ENCODE peak calls at places on chromosome 18, in six cellular contexts. Y, R, S, A, T and N are unnamed samples.

GRCh38 chr18:12032786-12033642 is 51.7 kb downstream of the IMPA2 start:
- DNase-seq in S (no peak), T (no peak), A (no peak), Y (peak; percentile 68), R (no peak), N (no peak)

GRCh38 chr18:76943542-76944339 is 121.4 kb downstream of the ZNF236 start:
- DNase-seq in R (no peak), T (no peak), Y (peak; percentile 85), S (no peak), A (peak; percentile 58), N (peak; percentile 12)

GRCh38 chr18:60112369-60112768 is 212.6 kb downstream of the PMAIP1 start:
- DNase-seq in Y (no peak), A (no peak), R (no peak), T (no peak), S (no peak), N (no peak)

GRCh38 chr18:22921762-22922161 is 11.4 kb upstream of the RBBP8 start:
- DNase-seq in R (no peak), Y (no peak), A (no peak), T (no peak), S (no peak), N (no peak)

GRCh38 chr18:56511996-56512395 is 126.4 kb downstream of the TXNL1 start:
- DNase-seq in Y (no peak), R (no peak), T (no peak), A (no peak), S (no peak), N (no peak)

GRCh38 chr18:830315-830901 is 18.4 kb upstream of the YES1 start:
- DNase-seq in S (peak; percentile 11), T (peak; percentile 92), R (no peak), Y (peak; percentile 67), A (no peak), N (peak; percentile 69)

GRCh38 chr18:63515279-63515678 is 26.9 kb upstream of the SERPINB12 start:
- DNase-seq in S (no peak), Y (no peak), A (no peak), R (no peak), T (no peak), N (peak; percentile 6)

GRCh38 chr18:79393626-79394401 is 1.9 kb upstream of the NFATC1 start:
- DNase-seq in T (peak; percentile 71), R (peak; percentile 98), S (peak; percentile 70), A (peak; percentile 65), Y (peak; percentile 74), N (peak; percentile 39)

GRCh38 chr18:54740146-54740844 is 88.0 kb upstream of the RAB27B start:
- DNase-seq in Y (peak; percentile 82), A (no peak), T (no peak), R (no peak), S (no peak), N (no peak)

GRCh38 chr18:34807106-34807796 is 97.2 kb downstream of the DTNA start:
- DNase-seq in R (no peak), T (no peak), A (no peak), S (no peak), Y (no peak), N (no peak)

GRCh38 chr18:944440-944839 is 39.8 kb downstream of the ADCYAP1 start:
- DNase-seq in R (no peak), T (no peak), S (no peak), A (no peak), Y (peak; percentile 3), N (no peak)

GRCh38 chr18:78833833-78834232 is 145.8 kb upstream of the SALL3 start:
- DNase-seq in R (no peak), A (no peak), Y (no peak), S (no peak), T (no peak), N (no peak)

GRCh38 chr18:12342661-12343060 is 34.4 kb downstream of the AFG3L2 start:
- DNase-seq in Y (no peak), A (no peak), R (no peak), T (no peak), S (no peak), N (no peak)

GRCh38 chr18:79945118-79946042 is 6.1 kb downstream of the SLC66A2 start:
- DNase-seq in T (no peak), Y (no peak), A (peak; percentile 53), R (peak; percentile 59), S (no peak), N (no peak)

GRCh38 chr18:56702946-56703345 is 51.8 kb downstream of the WDR7 start:
- DNase-seq in A (no peak), T (peak; percentile 55), S (peak; percentile 49), Y (peak; percentile 50), R (no peak), N (peak; percentile 44)

GRCh38 chr18:9139400-9140039 is 2.9 kb downstream of the ANKRD12 start:
- DNase-seq in A (no peak), Y (no peak), T (no peak), S (peak; percentile 24), R (no peak), N (no peak)

GRCh38 chr18:62741118-62741566 is 25.8 kb downstream of the PHLPP1 start:
- DNase-seq in R (no peak), A (no peak), S (no peak), T (peak; percentile 63), Y (peak; percentile 61), N (peak; percentile 90)

GRCh38 chr18:5058768-5059539 is 138.1 kb downstream of the AKAIN1 start:
- DNase-seq in Y (no peak), S (peak; percentile 9), T (peak; percentile 83), A (no peak), R (no peak), N (peak; percentile 34)